ENCODE peak calls at places on chromosome 18, in seven cellular contexts. J is breast epithelium, M is PC-3, T is left ventricle myocardium inferior, W is spleen, E is cardiac muscle cell, U is heart right ventricle. K is an unnamed sample. For H3K4me1, the result is how much of the 10 kb centered on the place peaks cover.

GRCh38 chr18:9101730-9102390 is 639 bp upstream of the NDUFV2 start:
- DNase-seq in W (no peak), T (no peak), U (no peak), J (no peak), E (peak), M (peak), K (no peak)

GRCh38 chr18:6575908-6576307 is 153.6 kb upstream of the ARHGAP28 start:
- DNase-seq in M (no peak), U (no peak), W (no peak), J (no peak), E (no peak), T (no peak), K (no peak)

GRCh38 chr18:76351961-76352581 is 143.0 kb downstream of the ZNF516 start:
- DNase-seq in W (no peak), T (peak), M (peak), E (peak), U (peak), J (peak), K (peak)

GRCh38 chr18:14144628-14144895 is 12.3 kb upstream of the ZNF519 start:
- DNase-seq in E (no peak), U (no peak), T (no peak), J (no peak), M (no peak), W (no peak), K (no peak)

GRCh38 chr18:21741511-21742322 is 1.1 kb downstream of the MIB1 start:
- DNase-seq in U (peak), M (no peak), W (no peak), J (no peak), E (no peak), T (peak), K (peak)

GRCh38 chr18:66571845-66572244 is 32.0 kb downstream of the CDH19 start:
- DNase-seq in J (no peak), M (no peak), T (no peak), U (no peak), E (no peak), W (no peak), K (no peak)

GRCh38 chr18:56982756-56983155 is 164.1 kb upstream of the BOD1L2 start:
- DNase-seq in M (no peak), W (no peak), J (no peak), U (no peak), E (no peak), T (no peak), K (no peak)

GRCh38 chr18:51107594-51108305 is 77.7 kb downstream of the SMAD4 start:
- DNase-seq in M (peak), U (no peak), W (no peak), E (no peak), T (no peak), J (no peak), K (no peak)

GRCh38 chr18:3615374-3615773 is 165.4 kb downstream of the TGIF1 start:
- DNase-seq in M (no peak), J (no peak), U (no peak), E (no peak), W (peak), T (no peak), K (no peak)

DNA sequence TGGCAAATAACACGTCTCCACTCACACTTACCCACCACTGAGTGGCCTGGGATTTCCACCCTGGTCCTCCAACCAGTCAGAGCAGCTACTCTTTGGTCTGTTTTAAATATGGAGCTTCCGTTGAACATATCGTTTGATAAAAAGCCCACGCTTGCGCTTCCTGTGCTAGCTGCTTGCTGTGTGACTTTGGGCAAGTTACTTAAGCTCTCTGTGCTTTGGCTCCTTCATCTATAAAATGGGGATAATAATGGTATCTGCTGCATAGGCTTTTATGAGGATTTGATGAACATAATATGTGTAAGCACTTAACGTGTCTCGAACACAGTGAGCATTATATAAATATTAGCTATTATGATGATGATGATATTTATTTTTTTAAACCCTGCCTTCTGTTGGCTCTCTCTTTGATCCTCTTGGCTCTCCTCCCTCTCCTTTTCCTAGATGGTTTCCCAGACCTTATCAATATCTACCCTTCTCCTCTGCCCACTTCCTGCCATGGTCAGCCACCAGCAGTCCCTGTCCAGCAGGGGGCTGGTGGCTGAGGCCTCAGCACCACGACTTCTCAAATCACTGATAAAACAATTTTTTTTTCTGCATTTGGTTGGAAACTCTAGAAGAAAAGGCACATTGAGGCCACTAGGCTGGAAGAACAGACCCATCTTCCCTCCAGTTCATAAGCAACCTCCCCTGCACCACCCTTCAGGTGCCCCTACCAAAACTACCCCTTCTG is 191.9 kb downstream of the LOXHD1 start:
- DNase-seq in M (no peak), W (peak), E (no peak), J (no peak), T (no peak), U (no peak), K (no peak)
- TF ChIP-seq CTCF in M (peak), W (no peak), E (peak), J (peak), T (peak), U (no peak), K (peak)

DNA sequence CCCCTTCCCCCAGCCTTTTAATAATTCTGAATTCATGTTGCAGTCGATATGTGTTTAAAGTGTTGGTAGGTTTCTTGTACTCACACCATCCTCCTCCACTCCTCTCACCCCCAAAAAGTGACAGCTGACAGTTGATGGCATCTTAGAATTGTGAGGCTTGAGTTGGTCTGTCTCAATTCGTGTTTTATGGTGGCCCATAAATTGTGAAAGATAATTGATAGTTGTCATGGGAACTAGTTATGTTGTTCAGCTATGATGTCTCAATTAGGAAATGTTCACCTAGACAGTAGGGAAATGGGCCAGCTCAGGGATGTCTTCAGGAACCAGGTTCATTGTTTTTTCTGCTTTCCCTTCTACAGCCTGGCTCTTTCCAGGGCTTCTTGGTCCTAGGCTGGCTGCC is 12.1 kb downstream of the NEDD4L start:
- DNase-seq in J (no peak), E (no peak), M (no peak), W (no peak), U (no peak), T (no peak), K (no peak)
- H3K4me1 ChIP-seq in J (under half), E (under half), M (under half), W (under half), U (under half), T (under half), K (under half)

GRCh38 chr18:49021076-49021432 is 70.3 kb upstream of the SMAD7 start:
- DNase-seq in W (peak), E (no peak), U (no peak), J (no peak), T (no peak), M (no peak), K (no peak)

GRCh38 chr18:49018961-49019445 is 68.2 kb upstream of the SMAD7 start:
- DNase-seq in J (peak), W (peak), U (no peak), E (no peak), M (no peak), T (no peak), K (no peak)

GRCh38 chr18:49019446-49020045 is 68.8 kb upstream of the SMAD7 start:
- DNase-seq in E (no peak), M (no peak), U (no peak), W (no peak), T (no peak), J (peak), K (no peak)

GRCh38 chr18:49020621-49021021 is 69.9 kb upstream of the SMAD7 start:
- DNase-seq in J (no peak), W (no peak), U (no peak), T (no peak), M (no peak), E (no peak), K (no peak)

GRCh38 chr18:49020129-49020528 is 69.4 kb upstream of the SMAD7 start:
- DNase-seq in J (no peak), W (no peak), E (no peak), M (no peak), T (no peak), U (no peak), K (no peak)
- H3K4me3 ChIP-seq in J (no peak), W (no peak), E (no peak), M (no peak), T (no peak), U (no peak), K (no peak)

GRCh38 chr18:12839057-12839525 is 44.9 kb downstream of the PTPN2 start:
- DNase-seq in J (no peak), W (no peak), T (no peak), U (no peak), M (peak), E (no peak), K (no peak)

GRCh38 chr18:12840382-12840781 is 43.7 kb downstream of the PTPN2 start:
- DNase-seq in E (no peak), J (no peak), M (no peak), T (no peak), U (no peak), W (no peak), K (no peak)

GRCh38 chr18:12839526-12840196 is 44.4 kb downstream of the PTPN2 start:
- DNase-seq in W (no peak), J (no peak), T (no peak), U (no peak), E (peak), M (no peak), K (no peak)

GRCh38 chr18:12842459-12843380 is 41.3 kb downstream of the PTPN2 start:
- DNase-seq in W (no peak), U (no peak), J (no peak), T (no peak), E (no peak), M (no peak), K (no peak)

DNA sequence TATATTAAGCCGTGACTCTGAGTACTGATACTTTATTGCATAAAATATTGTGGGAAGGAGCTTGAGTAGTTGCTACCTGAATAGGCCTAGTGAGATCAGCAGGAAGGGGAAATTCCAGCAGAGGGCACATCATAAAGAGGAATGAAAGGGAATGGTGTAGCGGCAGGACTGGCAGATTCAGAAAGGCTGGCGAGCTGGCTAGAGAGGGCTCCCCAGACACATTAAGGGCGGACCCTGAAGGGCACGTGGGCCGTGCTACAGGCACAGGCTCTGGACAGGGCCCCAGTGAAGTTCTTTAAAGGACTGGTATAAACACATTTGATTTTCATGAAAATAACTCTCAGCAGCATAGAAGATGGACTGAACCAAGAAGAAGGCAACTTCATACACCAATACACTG is 43.0 kb downstream of the PTPN2 start:
- DNase-seq in T (no peak), U (no peak), M (no peak), J (no peak), W (peak), E (no peak), K (no peak)
- TF ChIP-seq CTCF in T (no peak), U (no peak), M (no peak), J (no peak), W (no peak), E (no peak), K (no peak)

GRCh38 chr18:55351220-55351619 is 236.8 kb downstream of the TCF4 start:
- DNase-seq in E (no peak), J (no peak), M (no peak), U (no peak), W (no peak), T (no peak), K (no peak)
- H3K4me1 ChIP-seq in E (under half), J (under half), M (under half), U (under half), W (under half), T (under half), K (under half)